ENCODE peak calls at places on chromosomes 3 and 15, in nine cellular contexts. D is psoas muscle; Q is effector memory CD4-positive, alpha-beta T cell; B is lower lobe of right lung; C is heart right ventricle; F is uterus; P is fibroblast of lung; S is small intestine; H is iPS DF 6.9. V is an unnamed sample. For H3K4me1 and H3K27me3, the result is how much of the 10 kb centered on the place peaks cover.

GRCh38 chr3:95721938-95722337 is 1092.5 kb upstream of the EPHA6 start:
- DNase-seq in D (no peak), Q (no peak), B (no peak), C (no peak), F (no peak), P (no peak), S (no peak), H (no peak), V (no peak)

GRCh38 chr15:101028321-101028720 is 109.2 kb downstream of the LRRK1 start:
- DNase-seq in D (no peak), Q (no peak), B (no peak), C (peak), F (no peak), P (peak), S (no peak), H (no peak), V (no peak)

GRCh38 chr15:89761009-89761831 is 10.2 kb upstream of the MESP1 start:
- DNase-seq in D (no peak), Q (no peak), B (peak), C (no peak), F (no peak), P (no peak), S (no peak), H (no peak), V (no peak)

GRCh38 chr3:72763751-72764440 is 84.3 kb downstream of the SHQ1 start:
- DNase-seq in D (no peak), Q (no peak), B (peak), C (no peak), F (no peak), P (peak), S (no peak), H (no peak), V (no peak)

GRCh38 chr3:177820683-177821316 is 623.5 kb upstream of the TBL1XR1 start:
- DNase-seq in D (no peak), Q (no peak), B (no peak), C (no peak), F (no peak), P (peak), S (no peak), H (no peak), V (no peak)

GRCh38 chr3:188196232-188196990 is 42.5 kb downstream of the LPP start:
- DNase-seq in D (no peak), Q (no peak), B (no peak), C (no peak), F (no peak), P (peak), S (no peak), H (no peak), V (no peak)

GRCh38 chr3:111151438-111151837 is 79.8 kb downstream of the NECTIN3 start:
- DNase-seq in D (no peak), Q (no peak), B (no peak), C (no peak), F (no peak), P (peak), S (no peak), H (peak), V (no peak)

GRCh38 chr3:39196671-39197446 is 4.5 kb upstream of the XIRP1 start:
- DNase-seq in D (peak), Q (no peak), B (no peak), C (no peak), F (no peak), P (peak), S (no peak), H (no peak), V (no peak)

GRCh38 chr3:185558395-185558794 is 6.0 kb upstream of the LIPH start:
- DNase-seq in D (no peak), Q (no peak), B (peak), C (no peak), F (no peak), P (peak), S (peak), H (no peak), V (no peak)

DNA sequence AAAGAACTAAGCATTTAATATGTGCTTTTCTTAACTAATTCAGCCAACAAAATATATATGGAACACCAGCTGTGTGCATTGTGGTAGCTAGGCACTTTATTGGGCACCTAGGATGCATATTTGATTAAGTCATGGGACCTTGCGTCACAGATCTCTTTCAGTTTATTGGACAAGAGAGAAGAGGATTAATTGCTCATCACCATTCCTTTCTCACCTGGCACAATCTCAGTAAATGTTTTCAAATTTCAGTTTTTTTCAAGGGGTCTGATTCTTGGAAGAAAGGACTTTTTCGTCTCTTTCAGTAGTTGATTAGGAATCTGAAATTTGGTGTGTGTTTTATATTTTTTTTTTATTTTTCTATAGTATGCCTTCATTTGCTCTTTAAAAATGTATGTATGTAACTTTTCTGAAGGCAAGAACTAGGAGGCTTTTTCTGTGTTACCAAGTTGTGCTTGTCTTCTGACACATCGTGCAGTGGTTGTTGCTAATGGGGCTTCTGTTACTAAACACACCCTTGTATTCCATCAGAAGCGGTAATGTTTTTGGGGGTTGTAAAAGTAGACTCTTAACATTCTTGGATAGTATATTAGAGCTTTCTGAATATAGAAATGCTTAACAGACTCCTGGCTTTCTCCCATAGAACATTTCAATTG is 2.2 kb downstream of the TIPARP start:
- DNase-seq in D (no peak), Q (no peak), B (no peak), C (no peak), F (no peak), P (no peak), S (no peak), H (no peak), V (no peak)
- H3K4me1 ChIP-seq in D (half or more), Q (under half), B (half or more), C (half or more), F (under half), P (under half), S (under half), H (under half), V (half or more)

GRCh38 chr15:85880501-85881190 is 85.9 kb upstream of the KLHL25 start:
- DNase-seq in D (no peak), Q (no peak), B (no peak), C (no peak), F (no peak), P (no peak), S (no peak), H (no peak), V (no peak)

GRCh38 chr15:85878866-85879265 is 84.1 kb upstream of the KLHL25 start:
- DNase-seq in D (no peak), Q (no peak), B (no peak), C (no peak), F (no peak), P (no peak), S (peak), H (no peak), V (no peak)

GRCh38 chr15:85874236-85874635 is 79.5 kb upstream of the KLHL25 start:
- DNase-seq in D (no peak), Q (no peak), B (no peak), C (no peak), F (no peak), P (no peak), S (no peak), H (no peak), V (no peak)

GRCh38 chr15:85875756-85876155 is 81.0 kb upstream of the KLHL25 start:
- DNase-seq in D (no peak), Q (no peak), B (no peak), C (no peak), F (no peak), P (no peak), S (no peak), H (no peak), V (no peak)

DNA sequence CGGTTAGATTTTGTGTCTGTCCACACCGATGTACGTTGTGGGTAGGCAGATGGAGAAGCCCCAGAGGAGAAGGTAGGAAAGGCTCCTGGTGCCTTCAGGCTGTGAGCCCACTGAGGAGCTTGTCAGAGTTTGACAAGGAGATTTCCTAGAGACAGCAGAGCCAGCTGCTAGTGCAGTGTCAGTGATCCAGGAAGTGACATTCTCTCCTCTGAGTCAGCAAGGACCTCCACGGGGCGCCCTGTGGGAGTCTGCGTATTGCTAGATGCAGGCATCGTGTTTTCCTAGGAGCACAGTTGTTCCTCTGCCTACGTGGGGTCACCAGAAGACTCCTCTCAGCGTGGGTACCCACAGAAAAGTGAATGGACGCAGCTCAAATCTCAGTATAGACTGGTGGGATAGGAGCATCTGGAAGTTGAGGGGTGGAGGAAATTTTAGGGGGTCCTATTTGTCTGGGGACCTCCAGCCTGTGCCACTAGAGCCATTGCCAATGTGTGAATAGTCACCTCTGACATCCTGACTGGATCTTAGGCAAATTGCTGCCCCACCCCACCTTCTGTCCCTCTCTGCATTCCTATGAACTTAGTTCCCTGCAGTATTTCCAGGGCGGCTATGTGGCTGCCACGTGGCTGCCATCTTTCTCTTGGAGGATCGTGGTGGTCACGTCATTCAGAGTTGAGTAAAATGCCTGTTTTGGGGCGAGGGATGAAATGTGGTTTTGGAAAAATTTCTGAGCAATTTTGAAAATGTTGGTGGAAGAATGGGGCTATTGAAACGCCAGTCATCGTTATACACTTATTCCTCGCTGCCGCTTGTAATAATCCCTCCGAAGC is 84.8 kb upstream of the KLHL25 start:
- DNase-seq in D (no peak), Q (no peak), B (no peak), C (no peak), F (no peak), P (peak), S (peak), H (no peak), V (no peak)
- H3K27me3 ChIP-seq in D (under half), Q (under half), B (under half), C (under half), F (under half), P (under half), S (under half), H (under half), V (under half)

GRCh38 chr3:51985971-51986947 is 2.9 kb downstream of the ACY1 start:
- DNase-seq in D (no peak), Q (no peak), B (no peak), C (no peak), F (no peak), P (no peak), S (peak), H (no peak), V (no peak)
- H3K27ac ChIP-seq in D (no peak), Q (no peak), B (no peak), C (no peak), F (no peak), P (no peak), S (peak), H (no peak), V (no peak)

GRCh38 chr15:31262901-31263671 is 63.5 kb upstream of the KLF13 start:
- DNase-seq in D (peak), Q (no peak), B (peak), C (no peak), F (no peak), P (peak), S (peak), H (no peak), V (no peak)
- H3K4me1 ChIP-seq in D (under half), Q (half or more), B (under half), C (half or more), F (under half), P (under half), S (under half), H (under half), V (half or more)

GRCh38 chr3:146838221-146838620 is 233.1 kb upstream of the PLSCR5 start:
- DNase-seq in D (no peak), Q (no peak), B (no peak), C (no peak), F (no peak), P (peak), S (no peak), H (no peak), V (no peak)
- H3K27me3 ChIP-seq in D (under half), Q (under half), B (under half), C (under half), F (under half), P (under half), S (under half), H (under half), V (under half)

DNA sequence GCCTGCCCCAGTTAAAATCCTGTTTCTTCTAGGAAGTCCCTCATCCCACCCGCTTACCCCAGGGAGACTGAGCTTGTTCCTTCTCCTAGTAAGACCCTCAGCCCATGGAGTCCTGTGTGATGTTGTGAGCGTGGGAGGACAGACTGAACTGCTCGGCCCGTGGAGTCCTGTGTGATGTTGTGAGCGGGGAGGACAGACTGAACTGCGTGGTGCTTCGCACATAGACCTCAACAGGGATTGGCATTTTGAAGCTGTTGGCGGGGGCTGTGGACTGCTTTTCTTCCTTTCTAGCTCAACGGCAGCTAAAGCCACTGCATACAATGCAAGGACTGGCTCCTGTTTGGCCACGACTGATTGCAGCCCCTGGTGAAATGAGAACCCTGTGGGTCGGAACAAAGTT is 1.6 kb upstream of the SPTBN5 start:
- DNase-seq in D (no peak), Q (no peak), B (no peak), C (no peak), F (no peak), P (no peak), S (no peak), H (no peak), V (no peak)
- H3K27ac ChIP-seq in D (no peak), Q (peak), B (peak), C (peak), F (peak), P (no peak), S (no peak), H (no peak), V (peak)

GRCh38 chr3:49133226-49133951 is 539 bp upstream of the LAMB2 start:
- DNase-seq in D (peak), Q (no peak), B (peak), C (peak), F (peak), P (peak), S (peak), H (peak), V (no peak)

GRCh38 chr3:49132073-49132436 is 795 bp downstream of the LAMB2 start:
- DNase-seq in D (no peak), Q (no peak), B (no peak), C (no peak), F (no peak), P (no peak), S (no peak), H (no peak), V (no peak)

GRCh38 chr3:49131576-49131975 is 1.3 kb downstream of the LAMB2 start:
- DNase-seq in D (no peak), Q (no peak), B (no peak), C (no peak), F (no peak), P (no peak), S (no peak), H (no peak), V (no peak)

GRCh38 chr3:49132437-49133225 is at the start of gene LAMB2:
- DNase-seq in D (peak), Q (no peak), B (peak), C (peak), F (peak), P (peak), S (peak), H (no peak), V (no peak)

GRCh38 chr3:49131040-49131439 is 1.8 kb downstream of the LAMB2 start:
- DNase-seq in D (no peak), Q (no peak), B (no peak), C (no peak), F (no peak), P (no peak), S (no peak), H (no peak), V (no peak)
- H3K4me1 ChIP-seq in D (under half), Q (under half), B (under half), C (under half), F (under half), P (under half), S (under half), H (under half), V (under half)

GRCh38 chr3:9330166-9330703 is 32.6 kb upstream of the THUMPD3 start:
- DNase-seq in D (no peak), Q (no peak), B (no peak), C (no peak), F (peak), P (no peak), S (no peak), H (no peak), V (no peak)
- H3K27me3 ChIP-seq in D (under half), Q (under half), B (under half), C (under half), F (under half), P (under half), S (under half), H (under half), V (under half)

GRCh38 chr3:169389925-169390253 is 273.6 kb downstream of the MECOM start:
- DNase-seq in D (no peak), Q (no peak), B (no peak), C (no peak), F (no peak), P (no peak), S (no peak), H (no peak), V (no peak)

GRCh38 chr3:169389211-169389924 is 274.1 kb downstream of the MECOM start:
- DNase-seq in D (no peak), Q (no peak), B (no peak), C (no peak), F (no peak), P (peak), S (peak), H (no peak), V (no peak)

GRCh38 chr3:169390310-169390731 is 273.2 kb downstream of the MECOM start:
- DNase-seq in D (no peak), Q (no peak), B (no peak), C (no peak), F (no peak), P (peak), S (peak), H (no peak), V (no peak)

GRCh38 chr3:169390741-169391300 is 272.7 kb downstream of the MECOM start:
- DNase-seq in D (no peak), Q (no peak), B (no peak), C (no peak), F (no peak), P (peak), S (no peak), H (no peak), V (no peak)

DNA sequence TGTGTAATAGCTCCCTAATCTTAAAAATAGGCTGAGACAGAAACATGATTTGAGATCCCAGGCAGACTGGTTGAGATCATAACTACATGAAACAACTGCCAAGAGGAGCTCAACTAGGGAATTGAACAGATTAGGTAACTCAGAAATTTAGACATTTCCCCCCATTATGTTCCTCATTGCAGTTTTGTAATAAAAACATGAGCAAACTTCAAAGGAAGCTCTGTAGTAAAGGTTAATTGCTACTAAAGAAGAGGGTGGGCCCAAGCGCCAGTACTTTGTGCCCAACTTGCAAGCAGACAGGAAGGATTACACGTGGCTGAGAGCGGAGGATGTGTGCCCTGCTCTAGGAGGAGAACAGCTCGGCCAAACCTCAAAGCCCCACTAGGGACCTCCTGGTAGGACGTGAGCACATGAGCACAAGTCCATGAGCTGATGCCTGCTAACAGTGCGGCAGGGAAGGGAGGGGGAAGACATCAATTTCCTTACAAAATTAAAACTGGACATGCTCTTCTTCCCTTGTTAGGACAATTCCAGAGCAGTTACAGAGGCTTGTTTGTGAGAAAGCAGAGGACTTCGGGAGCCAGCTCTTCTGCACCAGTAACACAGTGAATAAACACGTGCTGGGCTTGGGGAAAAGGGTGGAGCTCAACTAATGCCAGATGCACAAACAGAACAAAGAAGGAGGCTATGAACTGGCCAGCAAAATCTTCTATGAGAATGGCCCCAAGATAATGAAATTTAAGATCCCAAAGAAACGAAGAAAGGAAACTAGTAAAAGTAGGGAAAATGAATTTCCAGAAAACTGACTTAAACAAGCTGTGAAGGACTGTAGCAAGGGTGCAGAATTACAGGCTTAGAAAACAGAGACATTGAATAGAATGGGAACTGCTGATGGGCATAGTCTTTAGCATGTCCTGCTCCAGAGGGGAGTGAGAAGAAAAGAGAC is 275.5 kb downstream of the MECOM start:
- DNase-seq in D (peak), Q (no peak), B (peak), C (peak), F (peak), P (no peak), S (peak), H (no peak), V (no peak)
- H3K27ac ChIP-seq in D (peak), Q (no peak), B (peak), C (peak), F (no peak), P (no peak), S (peak), H (no peak), V (no peak)

V was measured in CD4-positive, alpha-beta memory T cell.